ENCODE peak calls at places on chromosomes 13 and 19, in five cellular contexts. One of them, this sample, is unnamed.

GRCh38 chr13:110553417-110553816 is 8.1 kb downstream of the RAB20 start:
- DNase-seq in effector memory CD8-positive, alpha-beta T cell: no peak
- DNase-seq in BJ: no peak
- DNase-seq in tibial nerve: no peak
- DNase-seq in small intestine: no peak
- DNase-seq in this sample: no peak

GRCh38 chr13:108780706-108781105 is 151.3 kb downstream of the MYO16 start:
- DNase-seq in effector memory CD8-positive, alpha-beta T cell: no peak
- DNase-seq in BJ: no peak
- DNase-seq in tibial nerve: no peak
- DNase-seq in small intestine: no peak
- DNase-seq in this sample: no peak

GRCh38 chr13:109628251-109628699 is 158.1 kb downstream of the IRS2 start:
- DNase-seq in effector memory CD8-positive, alpha-beta T cell: no peak
- DNase-seq in BJ: peak
- DNase-seq in tibial nerve: no peak
- DNase-seq in small intestine: no peak
- DNase-seq in this sample: peak

GRCh38 chr13:101569807-101570206 is 117.3 kb downstream of the ITGBL1 start:
- DNase-seq in effector memory CD8-positive, alpha-beta T cell: no peak
- DNase-seq in BJ: no peak
- DNase-seq in tibial nerve: no peak
- DNase-seq in small intestine: no peak
- DNase-seq in this sample: no peak

GRCh38 chr19:50952890-50953289 is at the start of gene KLK5:
- DNase-seq in effector memory CD8-positive, alpha-beta T cell: no peak
- DNase-seq in BJ: no peak
- DNase-seq in tibial nerve: no peak
- DNase-seq in small intestine: no peak
- DNase-seq in this sample: no peak

GRCh38 chr13:69477451-69477850 is 630.2 kb upstream of the ATXN8OS start:
- DNase-seq in effector memory CD8-positive, alpha-beta T cell: no peak
- DNase-seq in BJ: no peak
- DNase-seq in tibial nerve: no peak
- DNase-seq in small intestine: no peak
- DNase-seq in this sample: no peak

GRCh38 chr19:9849786-9850185 is 14.7 kb downstream of the PIN1 start:
- DNase-seq in effector memory CD8-positive, alpha-beta T cell: no peak
- DNase-seq in BJ: no peak
- DNase-seq in tibial nerve: no peak
- DNase-seq in small intestine: no peak
- DNase-seq in this sample: no peak

GRCh38 chr19:1945899-1946298 is 4.9 kb downstream of the CSNK1G2 start:
- DNase-seq in effector memory CD8-positive, alpha-beta T cell: no peak
- DNase-seq in BJ: no peak
- DNase-seq in tibial nerve: no peak
- DNase-seq in small intestine: no peak
- DNase-seq in this sample: no peak

GRCh38 chr13:71866173-71867091 is 572 bp downstream of the DACH1 start:
- DNase-seq in effector memory CD8-positive, alpha-beta T cell: no peak
- DNase-seq in BJ: no peak
- DNase-seq in tibial nerve: no peak
- DNase-seq in small intestine: peak
- DNase-seq in this sample: no peak

GRCh38 chr19:2648528-2648937 is 54.0 kb downstream of the GNG7 start:
- DNase-seq in effector memory CD8-positive, alpha-beta T cell: peak
- DNase-seq in BJ: no peak
- DNase-seq in tibial nerve: no peak
- DNase-seq in small intestine: peak
- DNase-seq in this sample: peak

GRCh38 chr13:77751513-77752456 is 54.3 kb downstream of the SLAIN1 start:
- DNase-seq in effector memory CD8-positive, alpha-beta T cell: peak
- DNase-seq in BJ: no peak
- DNase-seq in tibial nerve: no peak
- DNase-seq in small intestine: peak
- DNase-seq in this sample: peak

GRCh38 chr13:113172419-113172926 is 14.0 kb downstream of the PROZ start:
- DNase-seq in effector memory CD8-positive, alpha-beta T cell: no peak
- DNase-seq in BJ: no peak
- DNase-seq in tibial nerve: no peak
- DNase-seq in small intestine: no peak
- DNase-seq in this sample: no peak

GRCh38 chr19:2215281-2215751 is 20.8 kb downstream of the PLEKHJ1 start:
- DNase-seq in effector memory CD8-positive, alpha-beta T cell: no peak
- DNase-seq in BJ: no peak
- DNase-seq in tibial nerve: no peak
- DNase-seq in small intestine: no peak
- DNase-seq in this sample: no peak

GRCh38 chr13:98778749-98779148 is 26.3 kb upstream of the SLC15A1 start:
- DNase-seq in effector memory CD8-positive, alpha-beta T cell: no peak
- DNase-seq in BJ: no peak
- DNase-seq in tibial nerve: no peak
- DNase-seq in small intestine: no peak
- DNase-seq in this sample: no peak

GRCh38 chr19:44521370-44521769 is 8.1 kb downstream of the CEACAM20 start:
- DNase-seq in effector memory CD8-positive, alpha-beta T cell: no peak
- DNase-seq in BJ: no peak
- DNase-seq in tibial nerve: no peak
- DNase-seq in small intestine: no peak
- DNase-seq in this sample: no peak

GRCh38 chr19:54011507-54012211 is 20.2 kb downstream of the CACNG6 start:
- DNase-seq in effector memory CD8-positive, alpha-beta T cell: no peak
- DNase-seq in BJ: no peak
- DNase-seq in tibial nerve: no peak
- DNase-seq in small intestine: no peak
- DNase-seq in this sample: no peak

GRCh38 chr19:6048348-6048747 is 62.0 kb downstream of the RFX2 start:
- DNase-seq in effector memory CD8-positive, alpha-beta T cell: no peak
- DNase-seq in BJ: no peak
- DNase-seq in tibial nerve: no peak
- DNase-seq in small intestine: no peak
- DNase-seq in this sample: no peak

GRCh38 chr13:109288151-109288709 is 498.2 kb downstream of the IRS2 start:
- DNase-seq in effector memory CD8-positive, alpha-beta T cell: no peak
- DNase-seq in BJ: no peak
- DNase-seq in tibial nerve: no peak
- DNase-seq in small intestine: no peak
- DNase-seq in this sample: no peak

GRCh38 chr19:46608581-46609345 is 7.6 kb downstream of the CALM3 start:
- DNase-seq in effector memory CD8-positive, alpha-beta T cell: no peak
- DNase-seq in BJ: no peak
- DNase-seq in tibial nerve: peak
- DNase-seq in small intestine: no peak
- DNase-seq in this sample: no peak

GRCh38 chr19:5952193-5953033 is 25.5 kb downstream of the RANBP3 start:
- DNase-seq in effector memory CD8-positive, alpha-beta T cell: no peak
- DNase-seq in BJ: no peak
- DNase-seq in tibial nerve: no peak
- DNase-seq in small intestine: no peak
- DNase-seq in this sample: no peak

GRCh38 chr13:78709028-78709427 is 50.1 kb upstream of the OBI1 start:
- DNase-seq in effector memory CD8-positive, alpha-beta T cell: no peak
- DNase-seq in BJ: no peak
- DNase-seq in tibial nerve: no peak
- DNase-seq in small intestine: no peak
- DNase-seq in this sample: no peak

GRCh38 chr19:49149652-49150105 is 5.5 kb downstream of the HRC start:
- DNase-seq in effector memory CD8-positive, alpha-beta T cell: no peak
- DNase-seq in BJ: no peak
- DNase-seq in tibial nerve: no peak
- DNase-seq in small intestine: peak
- DNase-seq in this sample: peak

GRCh38 chr13:44306401-44307192 is 67.0 kb upstream of the SERP2 start:
- DNase-seq in effector memory CD8-positive, alpha-beta T cell: no peak
- DNase-seq in BJ: peak
- DNase-seq in tibial nerve: peak
- DNase-seq in small intestine: peak
- DNase-seq in this sample: peak

GRCh38 chr19:13866463-13867046 is 10.4 kb upstream of the NANOS3 start:
- DNase-seq in effector memory CD8-positive, alpha-beta T cell: no peak
- DNase-seq in BJ: no peak
- DNase-seq in tibial nerve: no peak
- DNase-seq in small intestine: no peak
- DNase-seq in this sample: no peak